ENCODE peak calls at places on chromosome 3, in four cellular contexts. L, P, K and V are unnamed samples.

GRCh38 chr3:4720316-4721075 is 227.3 kb downstream of the ITPR1 start:
- DNase-seq in K (peak), L (peak), P (peak), V (peak)

GRCh38 chr3:10757821-10758130 is 58.3 kb upstream of the SLC6A11 start:
- DNase-seq in K (no peak), L (no peak), P (peak), V (no peak)

GRCh38 chr3:46898321-46899150 is 21.0 kb downstream of the PTH1R start:
- DNase-seq in K (no peak), L (no peak), P (no peak), V (no peak)

GRCh38 chr3:190116551-190117067 is 4.1 kb downstream of the P3H2 start:
- DNase-seq in L (no peak), K (no peak), P (no peak), V (no peak)

GRCh38 chr3:16084887-16085286 is 89.6 kb upstream of the GALNT15 start:
- DNase-seq in L (no peak), P (no peak), K (no peak), V (no peak)

GRCh38 chr3:189001559-189001958 is 170.2 kb upstream of the TPRG1 start:
- DNase-seq in L (no peak), P (no peak), K (no peak), V (peak)

GRCh38 chr3:43287514-43287913 is 1.2 kb downstream of the SNRK start:
- DNase-seq in P (no peak), K (no peak), L (no peak), V (no peak)

GRCh38 chr3:111601810-111602209 is 6.7 kb upstream of the ZBED2 start:
- DNase-seq in L (no peak), K (no peak), P (no peak), V (peak)

GRCh38 chr3:157417247-157417646 is 19.4 kb upstream of the PTX3 start:
- DNase-seq in P (no peak), L (no peak), K (no peak), V (no peak)

GRCh38 chr3:124172297-124172696 is 180.4 kb upstream of the ROPN1 start:
- DNase-seq in P (no peak), L (no peak), K (no peak), V (no peak)

GRCh38 chr3:46214751-46215352 is 6.7 kb upstream of the CCR1 start:
- DNase-seq in K (peak), P (no peak), L (no peak), V (no peak)

GRCh38 chr3:144142151-144142855 is 170.7 kb downstream of the DIPK2A start:
- DNase-seq in L (no peak), P (no peak), K (no peak), V (no peak)

GRCh38 chr3:139074565-139075115 is 29.9 kb upstream of the PRR23C start:
- DNase-seq in K (no peak), L (no peak), P (no peak), V (no peak)

GRCh38 chr3:133254716-133255115 is 145.1 kb upstream of the BFSP2 start:
- DNase-seq in P (no peak), L (no peak), K (no peak), V (no peak)

GRCh38 chr3:100879445-100879844 is 113.8 kb downstream of the ABI3BP start:
- DNase-seq in L (no peak), K (no peak), P (no peak), V (no peak)

GRCh38 chr3:69739204-69740102 is at the start of gene MITF:
- DNase-seq in K (peak), L (peak), P (peak), V (peak)

GRCh38 chr3:19866751-19867347 is 67.2 kb downstream of the EFHB start:
- DNase-seq in P (peak), L (no peak), K (peak), V (peak)

GRCh38 chr3:135432402-135432801 is 533.1 kb upstream of the PPP2R3A start:
- DNase-seq in P (no peak), K (no peak), L (no peak), V (no peak)

GRCh38 chr3:139935866-139936817 is 1.2 kb downstream of the CLSTN2 start:
- DNase-seq in K (no peak), P (no peak), L (no peak), V (no peak)

GRCh38 chr3:182795383-182795782 is 2.1 kb downstream of the ATP11B start:
- DNase-seq in L (no peak), K (peak), P (peak), V (no peak)

GRCh38 chr3:108623504-108623903 is 34.0 kb downstream of the DZIP3 start:
- DNase-seq in K (no peak), P (no peak), L (no peak), V (no peak)

GRCh38 chr3:35088943-35089342 is 550.4 kb upstream of the ARPP21 start:
- DNase-seq in L (no peak), K (no peak), P (no peak), V (no peak)

GRCh38 chr3:133490468-133491351 is 82.8 kb upstream of the CDV3 start:
- DNase-seq in K (no peak), L (no peak), P (peak), V (no peak)

GRCh38 chr3:27800261-27800660 is 78.1 kb upstream of the EOMES start:
- DNase-seq in L (no peak), K (no peak), P (peak), V (no peak)

GRCh38 chr3:192758654-192759053 is 31.3 kb upstream of the FGF12 start:
- DNase-seq in L (no peak), K (no peak), P (no peak), V (no peak)

GRCh38 chr3:176961916-176962315 is 235.4 kb downstream of the TBL1XR1 start:
- DNase-seq in L (no peak), P (no peak), K (no peak), V (no peak)

GRCh38 chr3:55634345-55634744 is 147.2 kb upstream of the WNT5A start:
- DNase-seq in K (no peak), P (no peak), L (no peak), V (no peak)

GRCh38 chr3:194761384-194761783 is 75.7 kb downstream of the FAM43A start:
- DNase-seq in K (no peak), P (no peak), L (no peak), V (no peak)